ENCODE peak calls at places on chromosomes 16 and 17, in nine cellular contexts. Y is activated CD8-positive, alpha-beta T cell treated with anti-CD3 and anti-CD28 coated beads, Interleukin-2, amount 10 ng/mL, durations not matched to agents 7 days and 5 days; G is anterior cingulate cortex; F is NCI-H1436; H is T-helper 9 cell; K is NCI-H446; B is stimulated activated CD8-positive, alpha-beta memory T cell treated with anti-CD3 and anti-CD28 coated beads, Interleukin-4, amount 100 ng/mL, for 24 hours; S is stimulated activated CD4-positive, alpha-beta T cell treated with anti-CD3 and anti-CD28 coated beads, Interleukin-12 subunit alpha, Interleukin-12 subunit beta, amount 100 ng/mL, for 24 hours; A is fibroblast of pulmonary artery. V is an unnamed sample.

GRCh38 chr17:48637323-48638260 is 11.4 kb upstream of the HOXB9 start:
- DNase-seq in B (no peak), F (no peak), H (no peak), Y (no peak), G (no peak), S (no peak), K (no peak), A (peak; percentile 59), V (no peak)

GRCh38 chr17:48735057-48735341 is 6.4 kb upstream of the HOXB13 start:
- DNase-seq in G (no peak), B (no peak), F (no peak), H (no peak), A (no peak), Y (no peak), S (no peak), K (no peak), V (no peak)

GRCh38 chr16:84349852-84350565 is 18.3 kb upstream of the ATP2C2 start:
- DNase-seq in Y (no peak), K (no peak), A (no peak), S (no peak), B (no peak), H (no peak), G (no peak), F (no peak), V (no peak)

GRCh38 chr17:20202141-20202574 is 193.0 kb downstream of the SPECC1 start:
- DNase-seq in F (peak; percentile 4), G (no peak), K (no peak), S (no peak), B (no peak), H (no peak), Y (no peak), A (no peak), V (no peak)

GRCh38 chr17:32609085-32609484 is 122.3 kb downstream of the CDK5R1 start:
- DNase-seq in S (peak; percentile 52), Y (peak; percentile 83), H (peak; percentile 48), K (no peak), B (peak; percentile 46), G (no peak), F (peak; percentile 51), A (peak; percentile 7), V (peak; percentile 51)

GRCh38 chr17:7803981-7804380 is 30.0 kb upstream of the KDM6B start:
- DNase-seq in Y (no peak), G (no peak), H (no peak), K (no peak), B (no peak), S (no peak), F (no peak), A (peak; percentile 31), V (no peak)

GRCh38 chr17:79979201-79979840 is 56.4 kb downstream of the TBC1D16 start:
- DNase-seq in S (no peak), A (no peak), K (no peak), F (no peak), G (no peak), H (no peak), B (no peak), Y (no peak), V (no peak)

GRCh38 chr17:42194133-42194899 is at the start of gene GHDC:
- DNase-seq in F (peak; percentile 81), H (peak; percentile 69), Y (peak; percentile 90), K (peak; percentile 49), G (peak; percentile 80), B (peak; percentile 70), A (peak; percentile 74), S (peak; percentile 72), V (peak; percentile 73)

GRCh38 chr16:80666378-80667257 is 125.8 kb downstream of the DYNLRB2 start:
- DNase-seq in F (no peak), H (no peak), S (no peak), Y (no peak), B (no peak), G (no peak), K (no peak), A (no peak), V (no peak)

GRCh38 chr16:12811441-12812198 is 7.9 kb upstream of the CPPED1 start:
- DNase-seq in G (no peak), S (no peak), Y (no peak), B (no peak), F (no peak), K (no peak), H (no peak), A (no peak), V (no peak)

V was measured in NK-92 treated with Interleukin-12 subunit alpha and Interleukin-12 subunit beta, amount 100 ng/mL, for 24 hours.